ENCODE peak calls at places on chromosomes 6 and 20, in five cellular contexts. H, Z, R, Q and L are unnamed samples.

GRCh38 chr20:63032861-63033634 is 26.3 kb upstream of the BHLHE23 start:
- DNase-seq in Z (no peak), R (no peak), H (no peak), Q (no peak), L (no peak)

GRCh38 chr20:12458241-12458640 is 540.5 kb downstream of the BTBD3 start:
- DNase-seq in H (no peak), Z (no peak), R (no peak), Q (no peak), L (no peak)

GRCh38 chr6:46044876-46045617 is 29.4 kb upstream of the CLIC5 start:
- DNase-seq in R (peak; percentile 58), H (no peak), Z (peak; percentile 74), Q (peak; percentile 89), L (peak; percentile 70)

GRCh38 chr6:6968731-6969552 is 138.8 kb upstream of the RREB1 start:
- DNase-seq in Z (no peak), R (peak; percentile 48), Q (no peak), H (no peak), L (peak; percentile 23)

GRCh38 chr6:23269436-23269835 is 700.1 kb downstream of the HDGFL1 start:
- DNase-seq in H (no peak), R (no peak), Q (no peak), Z (peak; percentile 28), L (no peak)

GRCh38 chr6:13014551-13015378 is 298.2 kb downstream of the PHACTR1 start:
- DNase-seq in R (no peak), H (no peak), Z (no peak), Q (no peak), L (peak; percentile 35)

GRCh38 chr6:115891111-115891669 is 169.5 kb downstream of the FRK start:
- DNase-seq in Z (peak; percentile 30), H (no peak), Q (peak; percentile 76), R (peak; percentile 63), L (no peak)

GRCh38 chr6:149140137-149140909 is 177.2 kb upstream of the TAB2 start:
- DNase-seq in H (no peak), Q (no peak), Z (no peak), R (no peak), L (no peak)

GRCh38 chr6:83958250-83958685 is 75.3 kb upstream of the MRAP2 start:
- DNase-seq in R (no peak), H (no peak), Q (peak; percentile 62), Z (peak; percentile 44), L (no peak)

GRCh38 chr20:4637081-4637797 is 84.5 kb upstream of the PRND start:
- DNase-seq in H (no peak), R (peak; percentile 65), Z (peak; percentile 6), Q (peak; percentile 59), L (peak; percentile 19)

GRCh38 chr6:32194825-32195651 is 2.6 kb upstream of the GPSM3 start:
- DNase-seq in Z (peak; percentile 62), H (peak; percentile 47), R (no peak), Q (peak; percentile 45), L (peak; percentile 75)

GRCh38 chr20:62430311-62430853 is 3.0 kb upstream of the RBBP8NL start:
- DNase-seq in Q (no peak), H (no peak), R (no peak), Z (no peak), L (peak; percentile 75)

GRCh38 chr6:37207903-37208456 is 38.0 kb downstream of the PIM1 start:
- DNase-seq in Q (peak; percentile 59), R (peak; percentile 68), Z (peak; percentile 70), H (peak; percentile 86), L (peak; percentile 84)

GRCh38 chr20:31661625-31662371 is 24.1 kb downstream of the COX4I2 start:
- DNase-seq in Z (peak; percentile 54), H (peak; percentile 73), Q (peak; percentile 69), R (no peak), L (peak; percentile 92)

GRCh38 chr6:88780714-88781389 is 182.6 kb downstream of the RNGTT start:
- DNase-seq in H (peak; percentile 66), Z (peak; percentile 70), R (peak; percentile 38), Q (peak; percentile 48), L (peak; percentile 78)

GRCh38 chr6:132893772-132894490 is 79.6 kb downstream of the RPS12 start:
- DNase-seq in H (no peak), Q (no peak), R (no peak), Z (peak; percentile 21), L (no peak)

GRCh38 chr6:150894935-150895686 is 29.6 kb downstream of the MTHFD1L start:
- DNase-seq in H (peak; percentile 55), Q (peak; percentile 72), Z (peak; percentile 62), R (peak; percentile 88), L (peak; percentile 31)

GRCh38 chr6:166989427-166990034 is 9.7 kb upstream of the CEP43 start:
- DNase-seq in H (peak; percentile 11), Z (peak; percentile 49), R (no peak), Q (peak; percentile 18), L (peak; percentile 36)

GRCh38 chr6:86147311-86147710 is 504.6 kb upstream of the SYNCRIP start:
- DNase-seq in H (no peak), Z (no peak), R (no peak), Q (no peak), L (no peak)

GRCh38 chr6:155523821-155524238 is 68.2 kb upstream of the NOX3 start:
- DNase-seq in H (no peak), R (no peak), Q (no peak), Z (no peak), L (no peak)

GRCh38 chr6:168157272-168158007 is 78.4 kb upstream of the FRMD1 start:
- DNase-seq in H (no peak), R (no peak), Z (peak; percentile 78), Q (peak; percentile 89), L (peak; percentile 80)

GRCh38 chr20:25525857-25526256 is 59.5 kb downstream of the NINL start:
- DNase-seq in R (peak; percentile 78), Z (peak; percentile 98), Q (peak; percentile 99), H (no peak), L (peak; percentile 67)

GRCh38 chr20:50464725-50465650 is 45.2 kb upstream of the PTPN1 start:
- DNase-seq in Z (peak; percentile 28), R (no peak), Q (no peak), H (no peak), L (no peak)

GRCh38 chr6:25899123-25899522 is 25.1 kb upstream of the SLC17A3 start:
- DNase-seq in H (no peak), Q (no peak), Z (no peak), R (no peak), L (peak; percentile 20)
- H2AFZ ChIP-seq in H (no peak overlapping the region), Q (no peak overlapping the region), Z (no peak overlapping the region), R (no peak overlapping the region), L (no peak overlapping the region)

GRCh38 chr6:30511147-30511546 is 21.8 kb downstream of the HLA-E start:
- DNase-seq in R (no peak), H (no peak), Z (no peak), Q (no peak), L (no peak)

GRCh38 chr6:30513451-30513850 is 24.1 kb downstream of the HLA-E start:
- DNase-seq in Z (no peak), H (no peak), R (no peak), Q (no peak), L (peak; percentile 1)

GRCh38 chr6:30518505-30518850 is 29.2 kb downstream of the HLA-E start:
- DNase-seq in Z (no peak), R (no peak), Q (no peak), H (no peak), L (no peak)

GRCh38 chr6:30515967-30516753 is 26.9 kb downstream of the HLA-E start:
- DNase-seq in H (peak; percentile 92), Z (peak; percentile 96), R (peak; percentile 96), Q (peak; percentile 93), L (peak; percentile 94)

GRCh38 chr6:30515106-30515505 is 25.8 kb downstream of the HLA-E start:
- DNase-seq in Z (no peak), H (no peak), Q (no peak), R (no peak), L (no peak)
- H3K4me3 ChIP-seq in Z (no peak overlapping the region), H (no peak overlapping the region), Q (no peak overlapping the region), R (no peak overlapping the region), L (no peak overlapping the region)

GRCh38 chr6:130276507-130276906 is 53.8 kb upstream of the SAMD3 start:
- DNase-seq in H (no peak), Z (no peak), R (no peak), Q (no peak), L (no peak)
- H3K9me3 ChIP-seq in H (no peaks in the 10 kb centered on the region), Z (peaks cover 14% of the 10 kb centered on the region), R (peaks cover 5% of the 10 kb centered on the region), Q (no peaks in the 10 kb centered on the region), L (no peaks in the 10 kb centered on the region)

GRCh38 chr20:47359533-47360206 is 3.2 kb upstream of the ZMYND8 start:
- DNase-seq in R (no peak), Q (no peak), Z (no peak), H (no peak), L (no peak)
- H2AFZ ChIP-seq in R (no peak overlapping the region), Q (no peak overlapping the region), Z (peak overlapping the region; percentile 83), H (no peak overlapping the region), L (no peak overlapping the region)